ENCODE peak calls at places on chromosomes 7 and 10, in four cellular contexts. D is GM12878, E is K562, O is endothelial cell of umbilical vein. T is an unnamed sample.
A peak's percentile ranks its signal among the peaks of the same experiment; 100 is the strongest.

GRCh38 chr7:6273380-6273837 is 985 bp upstream of the CYTH3 start:
- DNase-seq in D (no peak), E (no peak), O (no peak), T (no peak)

GRCh38 chr10:106267591-106267990 is 896.9 kb downstream of the SORCS1 start:
- DNase-seq in D (no peak), E (no peak), O (no peak), T (no peak)

GRCh38 chr7:144842377-144842851 is 6.6 kb upstream of the TPK1 start:
- DNase-seq in D (no peak), E (peak; percentile 24), O (peak; percentile 70), T (no peak)

GRCh38 chr7:113606325-113606724 is 312.5 kb downstream of the PPP1R3A start:
- DNase-seq in D (no peak), E (no peak), O (no peak), T (no peak)

GRCh38 chr10:3781458-3782098 is 3.4 kb downstream of the KLF6 start:
- DNase-seq in D (no peak), E (no peak), O (peak; percentile 49), T (peak; percentile 55)

GRCh38 chr10:23094786-23095403 is 484 bp upstream of the MSRB2 start:
- DNase-seq in D (no peak), E (no peak), O (peak; percentile 57), T (peak; percentile 4)

GRCh38 chr10:70776455-70777005 is 8.6 kb downstream of the TBATA start:
- DNase-seq in D (no peak), E (no peak), O (no peak), T (no peak)

GRCh38 chr10:38054361-38054797 is 39.8 kb upstream of the ZNF37A start:
- DNase-seq in D (no peak), E (no peak), O (no peak), T (peak; percentile 93)

GRCh38 chr10:130231211-130231850 is 95.1 kb downstream of the GLRX3 start:
- DNase-seq in D (no peak), E (no peak), O (no peak), T (no peak)

GRCh38 chr7:66957595-66958290 is 36.7 kb downstream of the TMEM248 start:
- DNase-seq in D (no peak), E (no peak), O (no peak), T (no peak)

GRCh38 chr7:78953090-78953489 is 500.4 kb downstream of the MAGI2 start:
- DNase-seq in D (no peak), E (no peak), O (no peak), T (peak; percentile 22)

GRCh38 chr10:79025113-79025832 is 43.5 kb upstream of the ZMIZ1 start:
- DNase-seq in D (no peak), E (no peak), O (no peak), T (no peak)

GRCh38 chr10:33722067-33722466 is 387.6 kb upstream of the NRP1 start:
- DNase-seq in D (no peak), E (no peak), O (peak; percentile 26), T (peak; percentile 33)

GRCh38 chr7:27185708-27186449 is 847 bp upstream of the HOXA11 start:
- DNase-seq in D (no peak), E (no peak), O (peak; percentile 54), T (no peak)

GRCh38 chr7:102150266-102150665 is 136.4 kb upstream of the SH2B2 start:
- DNase-seq in D (no peak), E (no peak), O (no peak), T (no peak)

GRCh38 chr7:158812684-158813083 is 16.6 kb downstream of the ESYT2 start:
- DNase-seq in D (no peak), E (no peak), O (no peak), T (no peak)

GRCh38 chr7:157037635-157038034 is 27.2 kb upstream of the MNX1 start:
- DNase-seq in D (no peak), E (no peak), O (no peak), T (no peak)

GRCh38 chr10:71740069-71740468 is 20.5 kb upstream of the C10orf105 start:
- DNase-seq in D (no peak), E (peak; percentile 41), O (no peak), T (peak; percentile 78)

GRCh38 chr7:44184221-44184873 is 4.9 kb downstream of the GCK start:
- DNase-seq in D (no peak), E (peak; percentile 25), O (peak; percentile 34), T (peak; percentile 89)

GRCh38 chr10:100021322-100021721 is 11.6 kb upstream of the DNMBP start:
- DNase-seq in D (peak; percentile 51), E (no peak), O (no peak), T (no peak)

GRCh38 chr10:22666287-22667092 is 47.9 kb downstream of the PIP4K2A start:
- DNase-seq in D (no peak), E (peak; percentile 86), O (no peak), T (peak; percentile 62)

GRCh38 chr7:155231241-155231800 is 66.4 kb upstream of the INSIG1 start:
- DNase-seq in D (no peak), E (no peak), O (no peak), T (no peak)

GRCh38 chr10:33155720-33156638 is 178.5 kb downstream of the NRP1 start:
- DNase-seq in D (no peak), E (peak; percentile 28), O (no peak), T (peak; percentile 91)

GRCh38 chr10:71078454-71079145 is 133.8 kb upstream of the UNC5B start:
- DNase-seq in D (no peak), E (no peak), O (no peak), T (no peak)

GRCh38 chr7:43479042-43479441 is 103.9 kb upstream of the STK17A start:
- DNase-seq in D (no peak), E (peak; percentile 11), O (no peak), T (no peak)

GRCh38 chr10:23280420-23281043 is 64.1 kb downstream of the C10orf67 start:
- DNase-seq in D (no peak), E (no peak), O (no peak), T (no peak)

GRCh38 chr10:100687143-100687953 is 58.0 kb upstream of the PAX2 start:
- DNase-seq in D (no peak), E (no peak), O (no peak), T (no peak)

GRCh38 chr10:112961609-112962008 is 11.6 kb downstream of the TCF7L2 start:
- DNase-seq in D (no peak), E (no peak), O (no peak), T (no peak)
- TF ChIP-seq FOS in D (no peak), E (no peak), O (no peak), T (no peak)

GRCh38 chr7:75957021-75957736 is 37.2 kb downstream of the TMEM120A start:
- DNase-seq in D (no peak), E (no peak), O (no peak), T (no peak)
- TF ChIP-seq FOS in D (no peak), E (no peak), O (no peak), T (no peak)

GRCh38 chr10:7605565-7606295 is 61.0 kb downstream of the ITIH5 start:
- DNase-seq in D (no peak), E (no peak), O (no peak), T (peak; percentile 18)
- TF ChIP-seq FOS in D (no peak), E (no peak), O (no peak), T (no peak)

DNA sequence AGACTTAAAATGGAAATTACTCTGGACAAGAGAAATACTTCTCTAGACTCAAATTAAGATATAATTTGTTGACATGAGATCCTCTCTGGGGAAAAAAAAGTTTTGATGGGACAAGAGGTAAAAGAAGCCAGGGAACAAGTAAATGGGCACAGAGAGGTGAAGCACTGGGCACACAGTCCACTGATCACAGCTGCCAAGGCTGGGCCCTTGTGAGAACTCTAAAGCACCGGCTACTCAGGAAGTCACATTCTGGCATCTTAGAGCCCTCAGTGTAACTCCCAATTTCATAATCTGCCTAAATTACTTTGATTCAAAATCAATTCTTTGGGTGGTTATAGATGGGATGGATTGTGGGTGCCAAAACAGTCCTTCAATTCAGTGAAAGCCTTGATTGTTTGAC is 123.2 kb upstream of the CACNA2D1 start:
- DNase-seq in D (no peak), E (no peak), O (peak; percentile 29), T (no peak)
- TF ChIP-seq FOS in D (no peak), E (no peak), O (no peak), T (no peak)